ENCODE peak calls at places on chromosomes 4 and X, in five cellular contexts. Y is stomach, M is fibroblast of pulmonary artery, R is left lung, A is ovary. F is an unnamed sample.

GRCh38 chrX:155718964-155719586 is 106.3 kb upstream of the TMLHE start:
- DNase-seq in R (no peak), Y (no peak), M (peak), A (no peak), F (no peak)

GRCh38 chrX:41482153-41482850 is 35.2 kb downstream of the NYX start:
- DNase-seq in M (peak), Y (no peak), A (no peak), R (no peak), F (no peak)

GRCh38 chr4:118765399-118765798 is 70.5 kb downstream of the SEC24D start:
- DNase-seq in R (no peak), A (no peak), M (peak), Y (no peak), F (no peak)

GRCh38 chrX:120446503-120446902 is 22.6 kb downstream of the LAMP2 start:
- DNase-seq in A (no peak), Y (no peak), M (peak), R (no peak), F (no peak)

GRCh38 chr4:169846396-169846795 is 88.7 kb upstream of the HPF1 start:
- DNase-seq in M (no peak), R (no peak), A (no peak), Y (no peak), F (no peak)

GRCh38 chr4:176002007-176002623 is 63.5 kb upstream of the WDR17 start:
- DNase-seq in R (peak), A (no peak), Y (peak), M (peak), F (peak)

GRCh38 chrX:121231566-121232358 is 184.4 kb downstream of the GLUD2 start:
- DNase-seq in Y (no peak), M (no peak), R (no peak), A (no peak), F (no peak)

GRCh38 chr4:41125558-41126311 is 88.6 kb downstream of the APBB2 start:
- DNase-seq in R (no peak), Y (no peak), A (no peak), M (no peak), F (no peak)

GRCh38 chr4:15232725-15233597 is 194.9 kb upstream of the C1QTNF7 start:
- DNase-seq in Y (no peak), M (peak), A (peak), R (no peak), F (no peak)

GRCh38 chrX:124413244-124413643 is 66.9 kb downstream of the SH2D1A start:
- DNase-seq in M (no peak), R (no peak), Y (no peak), A (no peak), F (no peak)

GRCh38 chr4:181908168-181908567 is 335.0 kb upstream of the TENM3 start:
- DNase-seq in R (no peak), M (no peak), Y (no peak), A (no peak), F (no peak)

GRCh38 chr4:181905708-181906107 is 337.5 kb upstream of the TENM3 start:
- DNase-seq in M (no peak), R (no peak), A (no peak), Y (no peak), F (no peak)

GRCh38 chr4:181909368-181909767 is 333.8 kb upstream of the TENM3 start:
- DNase-seq in M (peak), A (no peak), R (no peak), Y (no peak), F (no peak)

DNA sequence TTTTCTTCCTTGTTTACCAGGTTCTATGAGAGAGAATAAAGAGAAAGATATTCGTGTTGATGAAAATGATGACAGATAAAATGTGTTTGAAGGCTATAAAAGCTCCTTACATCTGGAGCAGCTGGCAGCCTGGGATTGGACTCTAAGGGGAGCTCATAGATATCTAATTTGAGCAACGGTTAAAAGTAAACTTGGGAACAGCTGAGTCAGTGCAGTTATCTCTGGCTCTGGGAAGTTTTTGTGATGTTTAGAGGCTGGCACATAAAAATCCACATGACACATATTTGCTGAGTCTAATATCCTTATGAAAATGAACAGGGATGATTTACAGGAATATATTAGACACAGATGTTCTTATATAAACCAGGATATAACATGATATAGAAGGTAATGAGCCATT is 331.8 kb upstream of the TENM3 start:
- DNase-seq in R (no peak), M (peak), Y (no peak), A (no peak), F (no peak)
- TF ChIP-seq CTCF in R (no peak), M (no peak), Y (no peak), A (no peak), F (no peak)

DNA sequence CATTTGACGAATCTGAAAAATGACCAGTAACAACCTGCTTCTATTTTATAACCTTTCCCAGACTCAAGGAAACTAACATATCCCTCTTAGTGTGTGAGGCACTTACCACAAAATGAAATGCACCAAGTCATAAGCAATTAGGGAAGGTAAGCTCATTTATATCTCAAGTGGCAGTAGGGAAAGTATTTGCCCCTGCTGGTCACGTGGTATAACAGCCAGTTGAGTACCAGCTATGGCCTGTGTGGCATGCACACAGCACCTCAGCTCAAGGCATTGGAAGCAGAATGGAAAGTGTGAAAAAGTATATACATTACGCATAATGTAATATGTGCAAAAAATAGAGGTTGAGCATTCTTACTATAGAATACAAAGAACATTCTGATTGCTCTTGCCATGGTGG is 178.3 kb upstream of the GYPA start:
- DNase-seq in A (no peak), M (no peak), R (no peak), Y (no peak), F (no peak)
- TF ChIP-seq CTCF in A (no peak), M (no peak), R (no peak), Y (no peak), F (peak)

GRCh38 chr4:139920552-139920951 is 233.4 kb downstream of the MAML3 start:
- DNase-seq in Y (no peak), R (no peak), A (no peak), M (no peak), F (peak)

GRCh38 chr4:139919513-139919912 is 234.5 kb downstream of the MAML3 start:
- DNase-seq in A (no peak), M (peak), Y (no peak), R (no peak), F (no peak)

GRCh38 chr4:139918591-139918990 is 235.4 kb downstream of the MAML3 start:
- DNase-seq in A (no peak), Y (no peak), M (no peak), R (no peak), F (no peak)

GRCh38 chr4:139917896-139918295 is 236.1 kb downstream of the MAML3 start:
- DNase-seq in Y (no peak), A (no peak), R (no peak), M (no peak), F (no peak)

DNA sequence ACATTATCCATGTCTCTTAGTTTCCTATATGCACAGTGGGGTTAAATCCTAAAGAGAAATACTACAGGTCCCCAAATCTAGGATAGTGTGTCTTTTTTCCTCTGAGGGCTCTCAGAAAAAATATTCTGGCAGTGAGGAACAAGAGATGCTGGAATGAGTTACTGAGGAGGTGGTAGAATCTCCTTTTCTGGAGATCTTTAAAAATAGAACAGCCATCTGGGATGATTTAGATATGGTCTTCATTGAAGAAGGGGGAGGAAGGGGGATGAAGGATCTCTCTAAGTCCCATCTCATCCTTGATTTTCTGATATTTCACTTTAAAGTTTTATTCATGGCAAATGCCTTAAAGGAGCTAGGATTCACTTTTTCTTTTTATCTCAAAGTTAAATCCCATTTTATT is 235.0 kb downstream of the MAML3 start:
- DNase-seq in A (no peak), M (no peak), Y (no peak), R (no peak), F (no peak)
- TF ChIP-seq CTCF in A (no peak), M (no peak), Y (no peak), R (no peak), F (no peak)

DNA sequence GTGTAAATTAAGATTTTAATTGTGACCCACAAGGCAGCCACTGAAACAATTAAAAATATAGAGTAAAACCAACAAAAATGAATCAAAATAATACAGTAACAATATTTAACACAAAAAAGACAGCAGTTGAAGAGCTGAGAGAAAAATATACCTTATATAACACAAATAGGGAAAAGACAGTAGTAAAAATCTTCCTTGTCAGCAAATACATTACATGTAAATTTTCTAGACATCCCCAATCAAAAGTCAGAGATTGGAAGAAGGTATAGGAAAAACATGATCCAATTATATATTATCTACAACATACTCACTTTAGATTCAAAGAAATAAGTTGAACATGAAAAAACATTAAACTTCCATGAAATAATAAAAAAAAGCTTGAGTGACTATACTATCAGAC is 330.8 kb downstream of the UBE2NL start:
- DNase-seq in M (no peak), R (no peak), A (no peak), Y (no peak), F (no peak)
- TF ChIP-seq CTCF in M (no peak), R (no peak), A (no peak), Y (no peak), F (no peak)

DNA sequence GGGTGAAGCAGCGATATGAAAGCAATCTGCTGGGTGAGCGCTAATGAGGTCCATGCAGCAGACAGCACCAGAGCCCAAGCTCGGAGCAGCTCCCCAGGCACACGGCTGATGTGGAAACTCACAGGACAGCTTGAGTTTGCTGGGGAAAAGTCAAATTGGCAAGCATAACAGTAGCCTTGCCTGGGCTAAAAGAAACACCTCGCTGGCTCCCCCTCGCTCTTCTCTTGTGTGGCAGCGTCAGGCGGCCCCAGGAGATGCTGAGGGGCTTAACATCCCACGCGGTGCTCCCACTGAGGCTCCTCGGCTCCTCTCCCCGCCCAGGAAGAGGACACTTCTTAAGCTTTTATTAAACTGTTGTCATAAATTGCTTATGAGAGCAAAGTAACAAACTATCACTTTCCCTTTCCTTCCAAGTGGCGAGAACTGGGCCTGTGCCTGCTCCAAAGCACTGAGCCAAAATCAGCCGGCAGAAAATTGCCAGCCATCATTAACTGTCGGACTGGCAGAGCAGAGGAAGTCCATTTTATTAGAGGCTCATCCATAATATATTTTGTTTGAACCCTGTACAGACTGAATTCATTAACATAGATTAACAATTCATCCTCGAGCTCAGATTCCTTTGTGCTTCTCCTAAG is 111.4 kb downstream of the TSPAN5 start:
- DNase-seq in R (no peak), M (peak), A (peak), Y (no peak), F (peak)
- TF ChIP-seq CTCF in R (no peak), M (peak), A (no peak), Y (no peak), F (no peak)

GRCh38 chr4:16914208-16914607 is 15.8 kb upstream of the LDB2 start:
- DNase-seq in R (no peak), Y (no peak), A (no peak), M (peak), F (no peak)
- TF ChIP-seq CTCF in R (no peak), Y (no peak), A (no peak), M (peak), F (no peak)

GRCh38 chrX:104918122-104918521 is 302.4 kb downstream of the TEX13A start:
- DNase-seq in A (no peak), M (no peak), R (no peak), Y (no peak), F (no peak)

GRCh38 chrX:104913348-104913747 is 307.1 kb downstream of the TEX13A start:
- DNase-seq in A (no peak), Y (no peak), M (peak), R (no peak), F (no peak)
- TF ChIP-seq CTCF in A (no peak), Y (no peak), M (peak), R (no peak), F (peak)